ENCODE peak calls at places on chromosomes 11 and 22, in nine cellular contexts. N is NCI-H1436; W is activated CD4-positive, alpha-beta T cell treated with anti-CD3 and anti-CD28 coated beads, Interleukin-2, amount 50 U/mL, for 48 hours; Q is left colon; X is RWPE2; I is M059J; T is GDM1; C is nephron progenitor cell; J is GM20000. S is an unnamed sample.

GRCh38 chr11:59141191-59141590 is 1.5 kb upstream of the FAM111A start:
- DNase-seq in N (no peak), X (no peak), T (no peak), Q (no peak), J (no peak), C (no peak), I (no peak), W (no peak), S (no peak)

GRCh38 chr11:58739725-58740430 is 8.1 kb upstream of the GLYAT start:
- DNase-seq in X (no peak), I (peak), W (no peak), Q (no peak), J (no peak), C (no peak), N (no peak), T (no peak), S (no peak)

GRCh38 chr11:108147150-108147549 is 25.8 kb downstream of the ACAT1 start:
- DNase-seq in Q (no peak), I (no peak), X (no peak), T (no peak), J (no peak), C (no peak), N (no peak), W (no peak), S (no peak)

GRCh38 chr11:123407996-123408597 is 22.0 kb upstream of the GRAMD1B start:
- DNase-seq in J (no peak), N (no peak), W (no peak), C (no peak), I (no peak), Q (no peak), X (no peak), T (no peak), S (no peak)

GRCh38 chr22:43479311-43479710 is 67.5 kb downstream of the MPPED1 start:
- DNase-seq in I (no peak), X (no peak), Q (no peak), C (no peak), N (no peak), T (no peak), W (no peak), J (no peak), S (no peak)

GRCh38 chr11:33694346-33695050 is 6.1 kb downstream of the C11orf91 start:
- DNase-seq in J (no peak), X (no peak), C (no peak), I (no peak), T (no peak), W (no peak), Q (no peak), N (no peak), S (no peak)

GRCh38 chr11:111548542-111548941 is 8.0 kb downstream of the LAYN start:
- DNase-seq in T (no peak), W (no peak), N (no peak), X (no peak), J (no peak), I (no peak), C (no peak), Q (no peak), S (no peak)

GRCh38 chr11:31397239-31397834 is 27.7 kb downstream of the DNAJC24 start:
- DNase-seq in X (no peak), N (peak), C (no peak), I (peak), Q (no peak), J (peak), T (no peak), W (no peak), S (peak)